ENCODE peak calls at places on chromosome 18, in eight cellular contexts. G is GM12878, T is colonic mucosa, H is BE2C, F is nephron progenitor cell, Q is lung, D is astrocyte, Y is uterus. V is an unnamed sample.

GRCh38 chr18:75248426-75249191 is 38.0 kb downstream of the TSHZ1 start:
- DNase-seq in G (no peak), F (no peak), H (no peak), Y (no peak), D (no peak), T (no peak), Q (no peak), V (no peak)

GRCh38 chr18:36402765-36403396 is 105.4 kb downstream of the FHOD3 start:
- DNase-seq in T (no peak), H (no peak), G (no peak), Y (no peak), F (no peak), Q (no peak), D (peak), V (peak)

GRCh38 chr18:55085557-55086285 is 126.5 kb upstream of the CCDC68 start:
- DNase-seq in D (no peak), Q (no peak), G (no peak), F (no peak), T (no peak), Y (no peak), H (no peak), V (no peak)

GRCh38 chr18:32086866-32087265 is 4.8 kb upstream of the RNF138 start:
- DNase-seq in F (no peak), D (peak), T (no peak), Y (no peak), Q (no peak), H (no peak), G (no peak), V (no peak)

GRCh38 chr18:77090546-77091200 is 41.9 kb downstream of the MBP start:
- DNase-seq in H (no peak), G (no peak), T (no peak), F (no peak), D (no peak), Y (no peak), Q (no peak), V (no peak)

GRCh38 chr18:75162467-75162866 is 46.5 kb downstream of the PTGR3 start:
- DNase-seq in D (peak), H (no peak), F (no peak), G (no peak), T (no peak), Y (no peak), Q (no peak), V (peak)

GRCh38 chr18:63963610-63964256 is 6.1 kb upstream of the SERPINB8 start:
- DNase-seq in F (no peak), T (peak), H (no peak), D (peak), Y (no peak), Q (peak), G (no peak), V (peak)

GRCh38 chr18:22828171-22828570 is 105.0 kb upstream of the RBBP8 start:
- DNase-seq in Y (no peak), H (no peak), T (no peak), Q (no peak), G (no peak), D (peak), F (no peak), V (no peak)

GRCh38 chr18:23135679-23136325 is 517 bp downstream of the CABLES1 start:
- DNase-seq in Q (peak), D (no peak), Y (peak), T (peak), G (no peak), F (peak), H (peak), V (peak)

GRCh38 chr18:34767601-34768027 is 57.5 kb downstream of the DTNA start:
- DNase-seq in G (no peak), T (no peak), Q (no peak), D (peak), F (no peak), Y (no peak), H (no peak), V (no peak)

GRCh38 chr18:21686282-21687105 is 18.1 kb downstream of the ABHD3 start:
- DNase-seq in T (peak), D (no peak), Q (no peak), H (no peak), G (no peak), Y (no peak), F (no peak), V (no peak)

GRCh38 chr18:35335861-35336260 is 8.4 kb downstream of the ZNF24 start:
- DNase-seq in T (no peak), G (no peak), H (no peak), F (no peak), Q (no peak), D (no peak), Y (no peak), V (no peak)

GRCh38 chr18:59505311-59505710 is 146.2 kb upstream of the LMAN1 start:
- DNase-seq in F (no peak), T (no peak), H (no peak), G (no peak), Y (no peak), D (no peak), Q (no peak), V (no peak)

GRCh38 chr18:62324917-62325805 is at the start of gene TNFRSF11A:
- DNase-seq in T (peak), Q (peak), D (no peak), G (no peak), Y (no peak), F (peak), H (no peak), V (peak)

GRCh38 chr18:22207022-22207758 is 37.8 kb downstream of the GATA6 start:
- DNase-seq in Q (no peak), F (no peak), H (no peak), T (no peak), G (no peak), Y (peak), D (peak), V (no peak)

GRCh38 chr18:69401475-69402218 is 959 bp downstream of the DOK6 start:
- DNase-seq in F (peak), H (no peak), G (no peak), D (peak), Y (no peak), Q (no peak), T (no peak), V (peak)

GRCh38 chr18:59629894-59630293 is 67.3 kb downstream of the CCBE1 start:
- DNase-seq in D (no peak), H (peak), Q (no peak), Y (peak), G (no peak), T (no peak), F (peak), V (no peak)

GRCh38 chr18:73791081-73791480 is 356.6 kb downstream of the FBXO15 start:
- DNase-seq in Q (no peak), G (no peak), T (no peak), H (no peak), F (no peak), Y (no peak), D (peak), V (no peak)

GRCh38 chr18:48002933-48003365 is 72.5 kb upstream of the SMAD2 start:
- DNase-seq in G (no peak), F (no peak), Q (peak), Y (no peak), T (peak), H (peak), D (peak), V (no peak)

GRCh38 chr18:67218556-67218955 is 298.0 kb downstream of the DSEL start:
- DNase-seq in H (no peak), F (no peak), T (no peak), Y (no peak), Q (no peak), D (no peak), G (no peak), V (no peak)

GRCh38 chr18:2139676-2140075 is 431.6 kb downstream of the METTL4 start:
- DNase-seq in T (no peak), Q (no peak), H (no peak), D (peak), Y (no peak), F (no peak), G (no peak), V (no peak)

GRCh38 chr18:23812566-23813440 is 123.5 kb downstream of the LAMA3 start:
- DNase-seq in H (no peak), Q (no peak), G (no peak), Y (no peak), D (no peak), F (no peak), T (no peak), V (no peak)

GRCh38 chr18:63146185-63146584 is 173.4 kb downstream of the BCL2 start:
- DNase-seq in Q (no peak), G (no peak), H (no peak), F (no peak), Y (no peak), D (no peak), T (no peak), V (no peak)

GRCh38 chr18:76255070-76255683 is 239.9 kb downstream of the ZNF516 start:
- DNase-seq in F (no peak), H (no peak), T (no peak), G (no peak), Y (no peak), D (no peak), Q (no peak), V (no peak)

GRCh38 chr18:37481491-37481890 is 84.1 kb downstream of the CELF4 start:
- DNase-seq in T (no peak), Y (no peak), H (no peak), F (no peak), Q (no peak), G (no peak), D (no peak), V (no peak)

GRCh38 chr18:55396979-55397378 is 191.0 kb downstream of the TCF4 start:
- DNase-seq in F (no peak), Y (no peak), G (no peak), D (peak), H (no peak), Q (no peak), T (no peak), V (no peak)

GRCh38 chr18:62282188-62282629 is 42.9 kb upstream of the TNFRSF11A start:
- DNase-seq in G (no peak), Q (no peak), H (no peak), Y (no peak), D (peak), F (no peak), T (no peak), V (no peak)

GRCh38 chr18:785242-785641 is 26.8 kb downstream of the YES1 start:
- DNase-seq in G (no peak), Y (no peak), H (no peak), D (no peak), F (no peak), Q (no peak), T (no peak), V (no peak)

GRCh38 chr18:32093523-32093922 is 1.8 kb downstream of the RNF138 start:
- DNase-seq in H (no peak), F (no peak), T (peak), Q (no peak), G (no peak), D (peak), Y (no peak), V (no peak)

GRCh38 chr18:34222025-34222395 is 2.7 kb downstream of the NOL4 start:
- DNase-seq in H (peak), T (no peak), Y (no peak), F (peak), G (no peak), D (no peak), Q (no peak), V (peak)

DNA sequence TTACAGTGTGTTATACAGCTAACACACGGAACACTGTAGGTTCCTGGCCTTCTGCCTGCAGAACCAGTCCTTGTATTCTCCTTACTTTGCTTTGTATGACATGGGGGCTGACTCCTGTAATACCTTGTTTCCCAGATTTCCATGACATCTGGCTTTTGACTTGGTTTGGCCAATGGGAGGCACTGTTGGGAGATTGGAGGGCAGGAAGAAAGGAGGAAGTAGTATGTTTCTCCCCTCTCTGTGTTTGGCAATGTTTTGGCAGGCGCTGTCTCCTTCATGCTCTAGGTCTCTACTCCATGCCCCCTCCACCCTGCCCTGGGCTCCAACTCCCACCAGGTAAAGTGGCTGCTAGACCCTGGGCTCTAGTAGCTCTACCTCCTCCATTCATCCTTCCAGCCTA is 331.1 kb upstream of the SLC14A2 start:
- DNase-seq in T (no peak), Q (no peak), D (no peak), Y (no peak), H (no peak), G (no peak), F (no peak), V (peak)
- TF ChIP-seq CTCF in T (no peak), Q (no peak), D (no peak), Y (no peak), H (no peak), G (no peak), F (no peak), V (peak)

DNA sequence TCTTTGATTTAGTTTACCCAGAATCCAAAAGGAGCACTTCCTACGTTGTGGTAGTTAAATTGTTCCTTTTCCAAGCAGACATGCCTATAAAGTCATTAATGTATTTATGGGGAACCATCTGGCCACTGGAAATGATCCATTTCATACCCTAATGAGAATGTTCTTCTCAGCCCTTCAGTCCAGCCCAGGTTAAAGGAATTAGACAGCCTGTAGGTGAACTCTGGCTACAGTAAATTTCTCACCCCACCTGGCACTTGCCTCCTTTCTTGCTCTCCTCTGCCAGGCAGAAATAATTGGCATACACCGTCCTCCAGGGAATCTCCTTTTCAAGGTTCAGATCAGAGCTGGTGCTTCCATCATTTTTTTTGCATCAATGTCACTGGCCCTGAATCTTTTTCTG is 121.1 kb downstream of the SETBP1 start:
- DNase-seq in H (no peak), D (no peak), F (no peak), T (no peak), Y (no peak), Q (no peak), G (no peak), V (no peak)
- TF ChIP-seq CTCF in H (no peak), D (no peak), F (no peak), T (no peak), Y (no peak), Q (no peak), G (no peak), V (no peak)

DNA sequence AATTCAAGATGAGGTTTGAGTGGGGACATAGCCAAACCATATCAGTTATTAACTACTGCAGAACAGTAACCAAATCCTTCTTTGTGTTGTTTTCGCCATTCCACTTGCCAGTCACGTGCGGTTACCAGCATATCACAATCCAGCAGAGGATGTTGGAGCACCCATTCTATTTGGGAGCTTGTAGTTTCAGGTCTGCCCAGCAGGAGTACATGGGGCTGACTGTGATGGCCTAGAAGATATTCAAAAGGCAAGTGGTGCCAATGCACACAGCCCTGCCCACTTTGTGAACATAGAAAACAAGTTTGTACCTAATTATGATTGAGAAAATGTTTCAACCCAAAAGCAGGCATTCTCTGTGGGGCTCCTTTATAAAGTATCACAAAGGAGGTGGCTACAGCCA is 57.0 kb downstream of the ZNF519 start:
- DNase-seq in H (no peak), Q (no peak), Y (no peak), T (no peak), G (no peak), F (no peak), D (no peak), V (no peak)
- TF ChIP-seq CTCF in H (no peak), Q (no peak), Y (no peak), T (no peak), G (no peak), F (no peak), D (no peak), V (peak)

DNA sequence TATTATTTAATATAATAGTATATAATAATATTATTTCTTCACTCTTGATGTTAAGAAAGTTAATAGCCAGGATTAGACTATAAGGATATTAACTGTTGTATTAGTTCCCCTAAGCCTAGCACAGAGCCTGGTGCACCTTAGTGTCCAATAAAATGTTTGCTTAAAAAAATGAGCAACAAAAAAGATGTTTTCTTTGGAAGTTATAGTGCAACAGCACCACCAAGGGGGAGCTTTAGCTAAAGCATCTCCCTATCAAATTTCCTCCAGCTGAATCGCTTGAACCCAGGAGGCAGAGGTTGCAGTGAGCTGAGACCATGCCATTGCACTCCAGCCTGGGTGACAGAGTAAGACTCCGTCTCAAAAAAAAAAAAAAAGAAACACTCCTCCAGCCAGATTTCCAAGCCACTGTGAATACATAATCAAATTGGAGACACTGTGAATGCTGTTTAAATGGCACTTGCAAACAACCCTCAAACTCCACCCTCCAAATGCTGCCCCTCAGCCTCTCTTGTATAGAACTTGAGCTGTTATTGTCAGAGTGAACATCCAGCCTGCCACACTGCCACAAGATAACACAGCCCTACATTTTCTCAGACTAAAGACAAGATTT is 221.9 kb downstream of the DYM start:
- DNase-seq in F (peak), H (peak), Q (no peak), Y (no peak), D (no peak), G (no peak), T (no peak), V (peak)
- TF ChIP-seq CTCF in F (peak), H (peak), Q (no peak), Y (no peak), D (peak), G (peak), T (peak), V (peak)

GRCh38 chr18:24878289-24878688 is 417.9 kb downstream of the HRH4 start:
- DNase-seq in T (no peak), D (peak), F (no peak), G (no peak), Q (no peak), Y (no peak), H (no peak), V (no peak)
- TF ChIP-seq CTCF in T (no peak), D (peak), F (peak), G (peak), Q (no peak), Y (peak), H (peak), V (peak)

V was measured in endodermal cell.